ENCODE peak calls at places on chromosomes 3 and 15, in ten cellular contexts. H is hypothalamus; A is T-helper 9 cell; I is CD8-positive, alpha-beta T cell; X is CD4-positive, alpha-beta T cell; V is midbrain; M is NCI-H1105; C is GM20000; W is putamen; O is CD4-positive, alpha-beta memory T cell. J is an unnamed sample.
A peak's percentile ranks its signal among the peaks of the same experiment; 100 is the strongest.

GRCh38 chr15:100994597-100995446 is 75.7 kb downstream of the LRRK1 start:
- DNase-seq in H (no peak), A (no peak), I (no peak), X (no peak), V (no peak), M (no peak), C (no peak), W (no peak), O (no peak), J (no peak)

GRCh38 chr15:48406911-48407310 is 75.7 kb downstream of the DUT start:
- DNase-seq in H (no peak), A (no peak), I (no peak), X (no peak), V (no peak), M (no peak), C (no peak), W (no peak), O (no peak), J (no peak)

GRCh38 chr3:101902041-101902440 is 52.7 kb downstream of the NFKBIZ start:
- DNase-seq in H (no peak), A (no peak), I (no peak), X (no peak), V (no peak), M (no peak), C (no peak), W (no peak), O (no peak), J (no peak)

GRCh38 chr3:16513141-16514020 is at the start of gene RFTN1:
- DNase-seq in H (no peak), A (peak; percentile 29), I (peak; percentile 54), X (peak; percentile 43), V (no peak), M (no peak), C (peak; percentile 74), W (no peak), O (peak; percentile 49), J (no peak)

GRCh38 chr3:125037498-125038150 is 18.2 kb downstream of the HEG1 start:
- DNase-seq in H (no peak), A (no peak), I (no peak), X (no peak), V (no peak), M (no peak), C (no peak), W (no peak), O (no peak), J (no peak)

GRCh38 chr15:84981711-84982300 is at the start of gene PDE8A:
- DNase-seq in H (no peak), A (peak; percentile 52), I (peak; percentile 52), X (peak; percentile 39), V (no peak), M (no peak), C (peak; percentile 80), W (no peak), O (peak; percentile 67), J (no peak)

GRCh38 chr3:59559721-59560514 is 510.1 kb upstream of the CFAP20DC start:
- DNase-seq in H (no peak), A (no peak), I (no peak), X (no peak), V (no peak), M (no peak), C (no peak), W (peak; percentile 25), O (no peak), J (no peak)

GRCh38 chr3:196688349-196688748 is 23.7 kb downstream of the CEP19 start:
- DNase-seq in H (no peak), A (no peak), I (no peak), X (no peak), V (no peak), M (no peak), C (no peak), W (peak; percentile 12), O (no peak), J (no peak)

GRCh38 chr3:184583345-184584000 is 21.9 kb downstream of the EPHB3 start:
- DNase-seq in H (peak; percentile 49), A (no peak), I (no peak), X (no peak), V (peak; percentile 79), M (peak; percentile 31), C (no peak), W (peak; percentile 74), O (no peak), J (no peak)

GRCh38 chr3:110419571-110419970 is 652.0 kb upstream of the NECTIN3 start:
- DNase-seq in H (no peak), A (no peak), I (no peak), X (no peak), V (no peak), M (no peak), C (no peak), W (no peak), O (no peak), J (no peak)

GRCh38 chr15:74383286-74383685 is 15.8 kb upstream of the CYP11A1 start:
- DNase-seq in H (no peak), A (no peak), I (no peak), X (no peak), V (no peak), M (no peak), C (no peak), W (no peak), O (no peak), J (no peak)

GRCh38 chr15:62453356-62453755 is 288.3 kb upstream of the C2CD4B start:
- DNase-seq in H (no peak), A (no peak), I (no peak), X (no peak), V (no peak), M (no peak), C (no peak), W (no peak), O (no peak), J (no peak)

GRCh38 chr15:74384566-74385441 is 17.4 kb upstream of the CYP11A1 start:
- DNase-seq in H (no peak), A (no peak), I (peak; percentile 58), X (no peak), V (no peak), M (no peak), C (peak; percentile 84), W (peak; percentile 58), O (no peak), J (no peak)

GRCh38 chr3:34015204-34016142 is 217.0 kb downstream of the PDCD6IP start:
- DNase-seq in H (no peak), A (no peak), I (no peak), X (no peak), V (no peak), M (no peak), C (no peak), W (no peak), O (no peak), J (no peak)

GRCh38 chr3:115239717-115240116 is 92.6 kb upstream of the ZBTB20 start:
- DNase-seq in H (peak; percentile 19), A (no peak), I (no peak), X (no peak), V (no peak), M (peak; percentile 17), C (no peak), W (peak; percentile 87), O (no peak), J (peak; percentile 61)

GRCh38 chr3:98041350-98041749 is 6.2 kb upstream of the GABRR3 start:
- DNase-seq in H (no peak), A (no peak), I (no peak), X (no peak), V (no peak), M (no peak), C (no peak), W (no peak), O (no peak), J (no peak)